ENCODE peak calls at places on chromosome 6, in ten cellular contexts. R is CD4-positive, alpha-beta memory T cell; E is CD8-positive, alpha-beta T cell; D is CD8-positive, alpha-beta memory T cell; C is lung; Z is fibroblast of lung; P is PC-3; H is tibial artery; X is aorta; L is OCI-LY7. Y is an unnamed sample.
A peak's percentile ranks its signal among the peaks of the same experiment; 100 is the strongest.

GRCh38 chr6:111668410-111668809 is 62.7 kb upstream of the TRAF3IP2 start:
- DNase-seq in R (no peak), E (no peak), D (no peak), C (no peak), Z (no peak), P (no peak), H (no peak), X (no peak), L (no peak), Y (no peak)

GRCh38 chr6:16991981-16992629 is 109.7 kb upstream of the STMND1 start:
- DNase-seq in R (no peak), E (no peak), D (no peak), C (no peak), Z (no peak), P (no peak), H (no peak), X (no peak), L (no peak), Y (no peak)

GRCh38 chr6:17484201-17484606 is 90.8 kb downstream of the CAP2 start:
- DNase-seq in R (no peak), E (no peak), D (no peak), C (no peak), Z (no peak), P (no peak), H (no peak), X (no peak), L (no peak), Y (no peak)

GRCh38 chr6:165663736-165664552 is 903 bp upstream of the PDE10A start:
- DNase-seq in R (no peak), E (no peak), D (no peak), C (no peak), Z (peak; percentile 19), P (no peak), H (no peak), X (no peak), L (no peak), Y (no peak)

GRCh38 chr6:48825501-48826317 is 637.3 kb downstream of the MMUT start:
- DNase-seq in R (no peak), E (no peak), D (no peak), C (no peak), Z (peak; percentile 24), P (peak; percentile 78), H (no peak), X (no peak), L (no peak), Y (no peak)

GRCh38 chr6:88705601-88706000 is 257.8 kb downstream of the RNGTT start:
- DNase-seq in R (no peak), E (no peak), D (no peak), C (no peak), Z (no peak), P (no peak), H (no peak), X (no peak), L (peak; percentile 7), Y (no peak)

GRCh38 chr6:121285041-121285440 is 49.2 kb downstream of the TBC1D32 start:
- DNase-seq in R (no peak), E (no peak), D (no peak), C (no peak), Z (peak; percentile 90), P (no peak), H (no peak), X (no peak), L (no peak), Y (no peak)

GRCh38 chr6:8108031-8108660 is 5.8 kb upstream of the EEF1E1 start:
- DNase-seq in R (no peak), E (no peak), D (no peak), C (no peak), Z (peak; percentile 92), P (peak; percentile 94), H (no peak), X (no peak), L (no peak), Y (no peak)

GRCh38 chr6:123393333-123393732 is 243.4 kb downstream of the TRDN start:
- DNase-seq in R (no peak), E (no peak), D (no peak), C (no peak), Z (peak; percentile 1), P (peak; percentile 46), H (no peak), X (no peak), L (peak; percentile 2), Y (no peak)

GRCh38 chr6:112984899-112985298 is 637.8 kb downstream of the RFPL4B start:
- DNase-seq in R (no peak), E (no peak), D (no peak), C (no peak), Z (no peak), P (no peak), H (no peak), X (no peak), L (no peak), Y (no peak)

GRCh38 chr6:84346372-84346771 is 118.9 kb upstream of the CEP162 start:
- DNase-seq in R (no peak), E (no peak), D (no peak), C (no peak), Z (no peak), P (peak; percentile 11), H (no peak), X (no peak), L (no peak), Y (no peak)

GRCh38 chr6:14036911-14037310 is 80.7 kb upstream of the CD83 start:
- DNase-seq in R (no peak), E (no peak), D (no peak), C (no peak), Z (no peak), P (no peak), H (no peak), X (no peak), L (no peak), Y (no peak)

GRCh38 chr6:42045538-42046460 is 4.5 kb upstream of the TAF8 start:
- DNase-seq in R (peak; percentile 88), E (peak; percentile 80), D (peak; percentile 86), C (peak; percentile 96), Z (peak; percentile 74), P (peak; percentile 95), H (peak; percentile 94), X (peak; percentile 90), L (peak; percentile 67), Y (peak; percentile 94)

GRCh38 chr6:1437553-1438406 is 48.4 kb downstream of the FOXF2 start:
- DNase-seq in R (no peak), E (no peak), D (no peak), C (no peak), Z (no peak), P (no peak), H (no peak), X (no peak), L (no peak), Y (no peak)

GRCh38 chr6:79269877-79270276 is 35.4 kb upstream of the HMGN3 start:
- DNase-seq in R (no peak), E (no peak), D (no peak), C (no peak), Z (peak; percentile 82), P (no peak), H (peak; percentile 34), X (no peak), L (no peak), Y (no peak)

DNA sequence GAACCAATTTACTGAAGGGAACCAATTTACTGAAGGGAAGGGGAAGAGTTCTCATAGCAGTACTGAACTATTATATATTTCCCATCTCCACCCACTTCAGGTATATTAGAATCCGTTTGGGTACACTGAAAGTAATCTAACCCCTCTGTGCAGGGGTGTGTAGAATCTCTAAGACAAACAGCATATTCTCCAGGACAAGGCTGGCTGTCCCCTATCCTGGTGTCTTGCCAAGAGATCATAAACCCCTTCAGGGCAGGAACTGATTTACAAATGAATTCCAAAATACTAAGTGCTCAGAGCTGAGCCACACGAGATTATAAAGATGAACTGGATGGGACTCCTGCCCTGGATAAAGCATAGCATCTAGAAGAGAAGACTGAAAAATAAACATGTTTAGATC is 9.2 kb downstream of the ASF1A start:
- DNase-seq in R (no peak), E (no peak), D (no peak), C (no peak), Z (no peak), P (no peak), H (no peak), X (no peak), L (no peak), Y (no peak)
- H3K36me3 ChIP-seq in R (peaks cover 32% of the 10 kb centered on the region), E (peaks cover 36% of the 10 kb centered on the region), D (peaks cover 32% of the 10 kb centered on the region), C (peaks cover 3% of the 10 kb centered on the region), Z (no peaks in the 10 kb centered on the region), P (peaks cover 65% of the 10 kb centered on the region), H (peaks cover 43% of the 10 kb centered on the region), X (no peaks in the 10 kb centered on the region), L (peaks cover 99% of the 10 kb centered on the region), Y (peaks cover 7% of the 10 kb centered on the region)

DNA sequence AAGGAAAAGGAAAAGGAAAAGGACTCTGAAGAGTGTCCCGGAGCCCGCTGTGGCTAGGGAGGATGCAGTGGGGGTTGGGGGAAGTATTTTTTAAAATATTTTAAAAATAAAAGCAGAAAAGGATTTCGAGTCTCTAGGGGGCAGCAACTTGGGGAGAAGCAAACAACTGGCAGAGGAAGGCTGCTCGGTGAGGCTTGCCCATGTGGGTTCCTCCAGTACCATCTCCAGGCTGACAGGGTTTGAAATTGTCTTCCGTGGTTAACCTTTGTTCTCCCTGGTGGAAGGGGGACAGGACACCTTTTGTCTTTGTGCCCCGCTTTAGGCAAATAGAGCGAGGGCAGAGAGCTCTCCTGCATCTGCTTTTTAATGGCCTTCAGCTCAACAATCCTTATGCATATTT is 60.4 kb upstream of the SNX9 start:
- DNase-seq in R (no peak), E (peak; percentile 23), D (no peak), C (no peak), Z (no peak), P (no peak), H (no peak), X (no peak), L (peak; percentile 51), Y (peak; percentile 42)
- H3K4me1 ChIP-seq in R (peaks cover 50% of the 10 kb centered on the region), E (peaks cover 60% of the 10 kb centered on the region), D (peaks cover 50% of the 10 kb centered on the region), C (peaks cover 8% of the 10 kb centered on the region), Z (peaks cover 33% of the 10 kb centered on the region), P (peaks cover 63% of the 10 kb centered on the region), H (peaks cover 50% of the 10 kb centered on the region), X (peaks cover 7% of the 10 kb centered on the region), L (peaks cover 41% of the 10 kb centered on the region), Y (peaks cover 55% of the 10 kb centered on the region)

GRCh38 chr6:143782517-143782916 is 60.6 kb upstream of the LTV1 start:
- DNase-seq in R (no peak), E (no peak), D (no peak), C (no peak), Z (no peak), P (no peak), H (no peak), X (no peak), L (no peak), Y (no peak)
- H3K36me3 ChIP-seq in R (peaks cover 27% of the 10 kb centered on the region), E (no peaks in the 10 kb centered on the region), D (peaks cover 6% of the 10 kb centered on the region), C (peaks cover 16% of the 10 kb centered on the region), Z (peaks cover 2% of the 10 kb centered on the region), P (peaks cover 14% of the 10 kb centered on the region), H (peaks cover 13% of the 10 kb centered on the region), X (no peaks in the 10 kb centered on the region), L (no peaks in the 10 kb centered on the region), Y (peaks cover 25% of the 10 kb centered on the region)

DNA sequence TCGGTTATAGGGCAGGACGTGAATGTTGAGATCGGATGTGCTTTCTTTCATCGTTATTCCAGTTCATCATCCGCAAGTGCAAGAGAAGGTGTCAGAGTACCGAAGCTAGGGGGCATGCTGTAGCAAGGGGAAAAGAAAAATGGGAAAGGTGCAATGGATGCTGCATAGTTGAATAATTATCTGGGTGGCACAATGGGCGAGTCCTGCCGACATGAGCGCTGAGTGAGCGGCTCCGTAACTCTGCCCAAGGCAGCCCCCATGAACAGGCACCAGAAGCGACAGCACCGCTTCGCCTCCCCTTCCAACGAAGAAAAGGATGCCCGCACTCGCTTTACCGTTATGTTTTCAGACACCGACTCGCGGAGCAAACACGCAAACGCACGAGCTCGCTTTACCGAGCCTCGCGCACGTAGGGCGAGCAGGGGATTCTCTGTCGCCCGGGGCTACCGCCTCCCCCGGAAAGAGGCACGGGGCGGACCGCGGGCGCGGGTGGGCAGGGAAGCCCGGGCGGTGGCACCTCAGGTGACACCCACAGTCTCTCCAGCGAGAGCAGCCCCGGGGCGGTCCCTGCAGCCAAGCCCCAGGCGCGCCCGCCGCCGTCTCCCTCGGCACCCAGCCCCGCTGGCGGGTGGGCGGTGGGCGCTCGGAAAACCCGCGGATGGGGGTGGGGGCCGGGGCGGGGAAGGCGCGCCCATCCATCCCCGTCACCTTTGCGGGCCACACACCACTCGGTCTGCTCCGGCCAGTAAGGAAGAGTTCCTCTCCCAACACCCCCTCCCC is 654 bp downstream of the WASF1 start:
- DNase-seq in R (peak; percentile 75), E (peak; percentile 66), D (peak; percentile 84), C (peak; percentile 30), Z (peak; percentile 62), P (peak; percentile 50), H (peak; percentile 40), X (peak; percentile 60), L (peak; percentile 79), Y (peak; percentile 60)
- H3K4me1 ChIP-seq in R (peaks cover 39% of the 10 kb centered on the region), E (peaks cover 28% of the 10 kb centered on the region), D (peaks cover 37% of the 10 kb centered on the region), C (peaks cover 11% of the 10 kb centered on the region), Z (peaks cover 9% of the 10 kb centered on the region), P (peaks cover 33% of the 10 kb centered on the region), H (peaks cover 28% of the 10 kb centered on the region), X (peaks cover 2% of the 10 kb centered on the region), L (peaks cover 43% of the 10 kb centered on the region), Y (peaks cover 23% of the 10 kb centered on the region)